ENCODE peak calls at places on chromosomes 7 and 10, in nine cellular contexts. O is left ventricle myocardium inferior; E is CD8-positive, alpha-beta memory T cell; F is heart left ventricle; D is aorta; M is IMR-90; X is GM23248; K is AG09309; Z is cardiac muscle cell. S is an unnamed sample.

GRCh38 chr10:33876547-33877400 is 542.3 kb upstream of the NRP1 start:
- DNase-seq in O (no peak), E (no peak), F (no peak), D (no peak), M (no peak), X (no peak), K (no peak), Z (peak; percentile 77), S (no peak)

GRCh38 chr10:114819313-114819712 is 2.3 kb upstream of the FHIP2A start:
- DNase-seq in O (no peak), E (no peak), F (no peak), D (no peak), M (no peak), X (no peak), K (no peak), Z (no peak), S (no peak)

GRCh38 chr10:29648114-29648982 is 13.6 kb upstream of the SVIL start:
- DNase-seq in O (no peak), E (peak; percentile 35), F (no peak), D (no peak), M (peak; percentile 38), X (peak; percentile 44), K (no peak), Z (peak; percentile 46), S (peak; percentile 51)

GRCh38 chr10:92531132-92531531 is 42.8 kb downstream of the IDE start:
- DNase-seq in O (no peak), E (no peak), F (no peak), D (no peak), M (no peak), X (no peak), K (no peak), Z (no peak), S (no peak)

GRCh38 chr10:60549686-60550085 is 160.0 kb upstream of the ANK3 start:
- DNase-seq in O (no peak), E (no peak), F (no peak), D (no peak), M (no peak), X (peak; percentile 20), K (no peak), Z (peak; percentile 32), S (no peak)

GRCh38 chr10:59793924-59794323 is 40.7 kb upstream of the MRLN start:
- DNase-seq in O (no peak), E (no peak), F (no peak), D (no peak), M (no peak), X (no peak), K (no peak), Z (no peak), S (no peak)

GRCh38 chr7:8232999-8233847 is 28.7 kb downstream of the ICA1 start:
- DNase-seq in O (no peak), E (no peak), F (no peak), D (no peak), M (no peak), X (no peak), K (no peak), Z (no peak), S (no peak)

GRCh38 chr10:44323838-44324237 is 61.1 kb downstream of the CXCL12 start:
- DNase-seq in O (no peak), E (no peak), F (no peak), D (no peak), M (no peak), X (no peak), K (no peak), Z (no peak), S (no peak)

GRCh38 chr10:19250542-19250941 is 201.9 kb downstream of the MALRD1 start:
- DNase-seq in O (no peak), E (no peak), F (no peak), D (no peak), M (peak; percentile 93), X (no peak), K (no peak), Z (peak; percentile 22), S (no peak)

GRCh38 chr10:43237631-43238446 is 29.0 kb downstream of the RASGEF1A start:
- DNase-seq in O (no peak), E (no peak), F (peak; percentile 2), D (no peak), M (no peak), X (no peak), K (no peak), Z (no peak), S (peak; percentile 35)

GRCh38 chr7:151167197-151167911 is at the start of gene GBX1:
- DNase-seq in O (no peak), E (no peak), F (no peak), D (no peak), M (no peak), X (peak; percentile 48), K (no peak), Z (no peak), S (no peak)

GRCh38 chr7:32894171-32894570 is 2.6 kb upstream of the KBTBD2 start:
- DNase-seq in O (no peak), E (no peak), F (no peak), D (no peak), M (no peak), X (no peak), K (no peak), Z (no peak), S (no peak)

GRCh38 chr10:111004016-111004415 is 72.8 kb upstream of the ADRA2A start:
- DNase-seq in O (no peak), E (no peak), F (no peak), D (no peak), M (no peak), X (peak; percentile 16), K (no peak), Z (no peak), S (no peak)

DNA sequence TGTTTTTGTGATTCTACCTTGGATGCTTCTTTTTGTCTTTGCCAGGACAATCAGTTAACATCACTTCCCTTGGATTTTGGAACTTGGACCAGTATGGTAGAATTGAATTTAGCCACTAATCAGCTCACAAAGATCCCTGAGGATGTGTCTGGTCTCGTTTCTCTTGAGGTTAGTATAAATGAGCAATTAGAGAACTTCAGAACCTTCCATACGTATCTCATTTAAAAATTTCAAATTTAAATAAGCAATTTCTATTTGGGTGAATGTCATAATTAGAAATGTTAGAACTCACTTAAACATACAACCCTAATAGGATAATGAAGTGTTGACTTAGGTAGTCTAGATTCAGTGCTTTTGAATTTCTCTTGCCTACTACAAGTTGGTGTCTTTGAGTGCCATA is 69.3 kb upstream of the ADRA2A start:
- DNase-seq in O (no peak), E (no peak), F (no peak), D (no peak), M (no peak), X (no peak), K (no peak), Z (no peak), S (no peak)
- H3K4me3 ChIP-seq in O (no peak overlapping the region), E (no peak overlapping the region), F (no peak overlapping the region), D (no peak overlapping the region), M (no peak overlapping the region), X (no peak overlapping the region), K (no peak overlapping the region), Z (no peak overlapping the region), S (no peak overlapping the region)

GRCh38 chr10:72329290-72330058 is 25.2 kb downstream of the DNAJB12 start:
- DNase-seq in O (no peak), E (no peak), F (no peak), D (no peak), M (no peak), X (no peak), K (no peak), Z (no peak), S (peak; percentile 77)

GRCh38 chr10:72330059-72330426 is 24.7 kb downstream of the DNAJB12 start:
- DNase-seq in O (no peak), E (no peak), F (no peak), D (no peak), M (no peak), X (no peak), K (no peak), Z (no peak), S (no peak)

GRCh38 chr10:72328829-72329204 is 25.9 kb downstream of the DNAJB12 start:
- DNase-seq in O (no peak), E (no peak), F (no peak), D (no peak), M (no peak), X (no peak), K (no peak), Z (no peak), S (no peak)

GRCh38 chr10:72331575-72332422 is 22.9 kb downstream of the DNAJB12 start:
- DNase-seq in O (peak; percentile 81), E (peak; percentile 97), F (peak; percentile 87), D (peak; percentile 95), M (peak; percentile 31), X (peak; percentile 60), K (no peak), Z (peak; percentile 93), S (peak; percentile 92)

GRCh38 chr10:72328045-72328828 is 26.5 kb downstream of the DNAJB12 start:
- DNase-seq in O (peak; percentile 76), E (no peak), F (peak; percentile 79), D (peak; percentile 77), M (peak; percentile 57), X (peak; percentile 72), K (no peak), Z (peak; percentile 79), S (peak; percentile 81)
- H3K4me3 ChIP-seq in O (no peak overlapping the region), E (peak overlapping the region; percentile 28), F (no peak overlapping the region), D (no peak overlapping the region), M (no peak overlapping the region), X (no peak overlapping the region), K (no peak overlapping the region), Z (no peak overlapping the region), S (no peak overlapping the region)

DNA sequence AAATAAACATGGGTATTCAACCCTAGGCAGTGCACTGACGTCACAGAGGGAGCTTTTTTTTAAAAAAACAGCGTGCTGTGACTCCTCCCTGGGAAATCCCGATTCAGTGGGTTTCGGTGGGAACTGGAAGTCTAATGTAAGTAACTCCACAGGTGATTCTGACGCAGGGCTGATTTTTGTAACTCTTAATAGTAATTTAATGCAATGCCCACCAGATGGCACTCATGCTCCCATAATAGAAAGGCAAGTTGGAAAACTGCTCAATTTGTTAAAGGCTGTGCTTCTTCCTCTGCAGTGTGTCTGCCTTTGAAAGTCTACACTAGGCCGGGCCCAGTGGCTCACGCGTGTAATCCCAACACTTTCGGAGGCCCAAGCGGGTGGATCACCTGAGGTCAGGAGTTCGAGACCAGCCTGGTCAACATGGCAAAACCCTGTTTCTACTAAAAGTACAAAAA is 10.9 kb upstream of the RSU1 start:
- DNase-seq in O (no peak), E (peak; percentile 64), F (peak; percentile 54), D (peak; percentile 66), M (peak; percentile 83), X (peak; percentile 93), K (peak; percentile 67), Z (peak; percentile 90), S (peak; percentile 57)
- H3K4me3 ChIP-seq in O (peak overlapping the region; percentile 27), E (no peak overlapping the region), F (peak overlapping the region; percentile 37), D (peak overlapping the region; percentile 26), M (no peak overlapping the region), X (peak overlapping the region; percentile 70), K (peak overlapping the region; percentile 29), Z (no peak overlapping the region), S (no peak overlapping the region)

DNA sequence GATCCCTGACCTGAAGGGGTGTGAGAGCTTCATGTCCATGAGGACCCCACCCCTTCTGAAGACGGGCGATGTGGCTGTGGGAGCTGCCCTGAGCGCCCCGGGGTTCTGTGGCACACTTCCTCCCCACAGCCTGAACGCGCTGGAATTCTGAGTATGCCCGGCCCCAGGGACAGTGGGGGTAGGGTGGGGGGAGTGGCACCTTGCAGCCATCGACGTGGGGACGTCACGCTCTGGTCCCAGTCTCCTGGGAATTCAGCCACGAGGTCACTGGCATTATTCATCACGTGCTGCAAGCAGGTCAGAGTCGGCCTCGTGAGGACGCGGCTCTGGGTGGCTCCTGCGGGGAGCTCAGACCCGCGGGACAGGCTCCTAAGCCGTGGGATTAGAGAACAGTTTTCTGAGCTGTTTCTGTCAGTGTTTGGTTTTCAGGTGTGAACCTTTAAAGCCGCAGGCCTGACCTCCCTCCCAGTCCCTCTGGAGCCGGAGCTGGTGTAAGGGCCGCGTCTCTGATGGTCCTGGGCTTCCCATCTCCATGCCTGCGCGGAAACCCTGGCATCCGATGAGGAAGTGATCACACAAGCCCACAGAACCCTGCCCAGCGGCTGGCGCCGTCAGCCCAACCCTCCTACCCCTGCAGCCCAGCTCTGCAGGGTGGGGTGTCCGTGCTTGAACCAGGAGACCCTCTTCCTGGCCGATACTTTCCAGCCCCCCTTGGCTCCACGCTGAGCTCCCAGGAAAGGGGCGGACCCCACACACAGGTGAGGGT is 16.2 kb downstream of the GPR146 start:
- DNase-seq in O (peak; percentile 61), E (no peak), F (peak; percentile 50), D (peak; percentile 82), M (no peak), X (no peak), K (no peak), Z (no peak), S (no peak)
- H3K4me3 ChIP-seq in O (peak overlapping the region; percentile 25), E (no peak overlapping the region), F (no peak overlapping the region), D (no peak overlapping the region), M (no peak overlapping the region), X (no peak overlapping the region), K (no peak overlapping the region), Z (peak overlapping the region; percentile 13), S (no peak overlapping the region)

S was measured in testis.